ENCODE peak calls at places on chromosomes 5 and 9, in seven cellular contexts. Y is effector memory CD4-positive, alpha-beta T cell; J is ovary; V is Karpas-422; I is fibroblast of lung; N is psoas muscle; P is transverse colon. U is an unnamed sample. For H3K4me1, the result is how much of the 10 kb centered on the place peaks cover.

GRCh38 chr9:111715471-111715870 is 54.1 kb downstream of the GNG10 start:
- DNase-seq in Y (no peak), J (no peak), V (no peak), I (peak), N (no peak), P (no peak), U (no peak)

GRCh38 chr5:109865636-109866035 is 175.9 kb downstream of the MAN2A1 start:
- DNase-seq in Y (no peak), J (no peak), V (no peak), I (peak), N (no peak), P (no peak), U (no peak)

GRCh38 chr5:159099049-159099760 is 511 bp downstream of the EBF1 start:
- DNase-seq in Y (peak), J (peak), V (peak), I (peak), N (peak), P (no peak), U (peak)

GRCh38 chr9:95722141-95722540 is 153.3 kb upstream of the ERCC6L2 start:
- DNase-seq in Y (no peak), J (no peak), V (no peak), I (no peak), N (no peak), P (peak), U (no peak)

GRCh38 chr5:59001154-59001553 is 418.3 kb downstream of the RAB3C start:
- DNase-seq in Y (no peak), J (no peak), V (no peak), I (no peak), N (no peak), P (no peak), U (no peak)

GRCh38 chr9:91824591-91825339 is 125.3 kb downstream of the ROR2 start:
- DNase-seq in Y (no peak), J (peak), V (no peak), I (no peak), N (no peak), P (peak), U (no peak)

GRCh38 chr9:123402981-123403509 is 47.0 kb downstream of the CRB2 start:
- DNase-seq in Y (no peak), J (no peak), V (no peak), I (no peak), N (no peak), P (no peak), U (no peak)

GRCh38 chr9:120925535-120926396 is 830 bp downstream of the TRAF1 start:
- DNase-seq in Y (peak), J (peak), V (peak), I (peak), N (no peak), P (no peak), U (peak)

GRCh38 chr9:98522487-98522886 is 186.2 kb downstream of the GABBR2 start:
- DNase-seq in Y (no peak), J (no peak), V (no peak), I (no peak), N (no peak), P (no peak), U (no peak)

GRCh38 chr9:130023147-130023787 is 19.7 kb downstream of the FNBP1 start:
- DNase-seq in Y (no peak), J (no peak), V (peak), I (no peak), N (no peak), P (no peak), U (peak)

GRCh38 chr5:68287976-68288755 is 72.6 kb downstream of the PIK3R1 start:
- DNase-seq in Y (peak), J (peak), V (peak), I (peak), N (peak), P (peak), U (peak)

GRCh38 chr9:133837644-133838597 is 99.8 kb upstream of the SARDH start:
- DNase-seq in Y (no peak), J (no peak), V (no peak), I (no peak), N (no peak), P (no peak), U (no peak)
- H3K4me1 ChIP-seq in Y (under half), J (under half), V (under half), I (under half), N (under half), P (under half), U (under half)

GRCh38 chr5:69503144-69503488 is 10.5 kb downstream of the OCLN start:
- DNase-seq in Y (no peak), J (no peak), V (no peak), I (no peak), N (no peak), P (no peak), U (no peak)

GRCh38 chr5:69494481-69494880 is 1.9 kb downstream of the OCLN start:
- DNase-seq in Y (no peak), J (no peak), V (no peak), I (no peak), N (no peak), P (no peak), U (no peak)

GRCh38 chr5:69502375-69503143 is 10.0 kb downstream of the OCLN start:
- DNase-seq in Y (no peak), J (no peak), V (peak), I (peak), N (no peak), P (no peak), U (no peak)

GRCh38 chr5:69497006-69497520 is 4.5 kb downstream of the OCLN start:
- DNase-seq in Y (no peak), J (no peak), V (no peak), I (peak), N (no peak), P (no peak), U (no peak)

DNA sequence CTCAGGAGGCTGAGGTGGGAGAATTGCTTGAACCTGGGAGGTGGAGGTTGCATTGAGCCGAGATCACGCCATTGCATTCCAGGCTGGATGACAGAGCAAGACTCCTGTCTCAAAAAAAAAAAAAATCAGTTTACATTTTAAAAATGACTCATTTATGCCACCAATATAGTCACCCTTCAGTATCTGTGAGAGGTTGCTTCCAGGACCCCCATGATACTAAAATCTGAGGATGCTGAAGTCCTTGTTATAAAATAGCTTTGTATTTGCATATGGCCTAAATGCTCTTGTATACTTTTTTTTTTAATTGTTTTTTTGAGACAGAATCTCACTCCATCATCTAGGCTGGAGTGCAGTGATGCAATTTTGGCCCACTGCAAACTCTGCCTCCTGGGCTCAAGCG is 5.8 kb downstream of the OCLN start:
- DNase-seq in Y (no peak), J (no peak), V (no peak), I (peak), N (no peak), P (no peak), U (no peak)
- H3K4me1 ChIP-seq in Y (under half), J (under half), V (under half), I (under half), N (under half), P (under half), U (under half)

DNA sequence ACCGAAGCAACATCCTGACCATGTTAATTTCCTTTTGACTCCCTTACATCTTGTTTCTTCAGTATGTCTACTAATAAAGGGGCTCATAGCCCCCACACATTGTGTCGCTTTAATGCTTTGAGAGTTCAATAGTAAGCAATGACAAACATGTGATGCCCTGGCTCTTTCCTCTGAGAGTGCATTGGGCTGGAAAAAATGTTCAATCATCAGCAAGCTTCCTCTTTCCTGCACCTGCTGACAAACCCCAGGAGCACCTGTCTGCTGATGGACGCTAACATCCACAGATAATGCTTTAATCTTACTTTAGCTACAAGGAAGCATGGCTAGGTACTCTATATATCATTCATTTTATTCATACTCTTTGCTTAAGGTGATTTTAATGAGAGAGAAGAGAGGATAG is 242.4 kb downstream of the SMARCA2 start:
- DNase-seq in Y (no peak), J (no peak), V (peak), I (no peak), N (no peak), P (no peak), U (peak)
- H3K4me1 ChIP-seq in Y (under half), J (under half), V (half or more), I (under half), N (under half), P (under half), U (half or more)

DNA sequence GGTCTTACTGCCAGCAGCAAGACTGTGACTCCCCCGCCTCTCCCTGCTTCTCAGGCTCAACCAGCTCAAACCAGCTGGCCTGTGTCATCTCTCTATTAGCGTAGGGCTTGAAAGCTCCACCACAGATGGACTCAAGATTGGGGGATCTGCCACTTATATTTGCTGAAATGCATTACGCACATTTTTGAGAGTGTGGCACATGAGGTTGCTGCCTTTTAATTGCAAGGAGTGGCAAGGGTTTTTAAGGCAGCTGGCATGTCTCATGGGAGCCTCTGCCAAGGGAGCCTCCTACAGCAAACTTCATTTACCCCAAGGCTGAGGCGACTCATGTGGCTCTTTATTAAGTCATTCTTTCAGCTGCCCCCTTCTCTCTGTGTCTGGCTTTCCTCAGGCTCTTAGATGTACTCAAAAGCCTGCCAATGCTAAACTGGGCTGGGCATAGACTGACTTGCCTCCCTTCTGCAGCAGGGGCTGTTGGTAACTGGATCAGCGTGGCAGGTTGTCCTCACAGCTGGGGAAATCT is 219.3 kb downstream of the SMARCA2 start:
- DNase-seq in Y (no peak), J (peak), V (peak), I (peak), N (no peak), P (no peak), U (no peak)
- H3K4me1 ChIP-seq in Y (under half), J (under half), V (half or more), I (under half), N (under half), P (under half), U (under half)

GRCh38 chr5:172897691-172898512 is 61.3 kb upstream of the RPL26L1 start:
- DNase-seq in Y (no peak), J (no peak), V (no peak), I (peak), N (peak), P (no peak), U (no peak)
- H3K4me1 ChIP-seq in Y (under half), J (under half), V (under half), I (under half), N (half or more), P (under half), U (under half)

GRCh38 chr9:482736-483135 is 268.1 kb downstream of the DOCK8 start:
- DNase-seq in Y (no peak), J (no peak), V (no peak), I (no peak), N (no peak), P (no peak), U (no peak)

GRCh38 chr9:486156-486555 is 271.5 kb downstream of the DOCK8 start:
- DNase-seq in Y (no peak), J (no peak), V (no peak), I (no peak), N (no peak), P (no peak), U (no peak)

GRCh38 chr9:488448-488847 is 273.8 kb downstream of the DOCK8 start:
- DNase-seq in Y (no peak), J (no peak), V (no peak), I (no peak), N (no peak), P (no peak), U (no peak)

GRCh38 chr9:489198-490197 is 274.8 kb downstream of the DOCK8 start:
- DNase-seq in Y (no peak), J (no peak), V (no peak), I (no peak), N (no peak), P (no peak), U (no peak)

DNA sequence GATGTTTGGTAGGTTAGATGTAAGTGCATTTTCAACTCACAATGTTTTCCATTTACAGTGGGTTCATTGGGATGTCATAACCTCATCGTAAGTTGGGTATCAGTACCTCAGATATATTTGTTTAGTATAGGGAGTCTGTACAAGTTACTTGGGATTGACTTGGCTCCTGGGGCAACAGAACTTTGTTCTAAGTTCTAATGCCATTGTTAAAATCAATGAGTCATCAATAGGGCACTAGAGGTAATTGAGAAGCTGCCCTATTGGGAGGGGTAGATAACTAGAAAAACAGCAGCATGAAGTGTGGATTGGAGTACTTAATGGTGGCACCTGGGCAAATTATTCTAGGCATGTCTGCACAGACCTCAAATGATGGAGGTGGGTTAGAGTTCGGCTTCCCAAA is 272.8 kb downstream of the DOCK8 start:
- DNase-seq in Y (no peak), J (no peak), V (no peak), I (no peak), N (no peak), P (no peak), U (no peak)
- H3K4me1 ChIP-seq in Y (under half), J (under half), V (under half), I (under half), N (under half), P (under half), U (under half)

GRCh38 chr9:89734561-89734960 is 129.7 kb downstream of the GADD45G start:
- DNase-seq in Y (no peak), J (no peak), V (no peak), I (no peak), N (no peak), P (no peak), U (no peak)

GRCh38 chr9:89740722-89741121 is 135.9 kb downstream of the GADD45G start:
- DNase-seq in Y (no peak), J (no peak), V (no peak), I (no peak), N (no peak), P (peak), U (peak)

GRCh38 chr9:89739531-89740315 is 134.9 kb downstream of the GADD45G start:
- DNase-seq in Y (no peak), J (no peak), V (no peak), I (no peak), N (no peak), P (no peak), U (no peak)

GRCh38 chr9:89742660-89743059 is 137.8 kb downstream of the GADD45G start:
- DNase-seq in Y (no peak), J (no peak), V (no peak), I (no peak), N (no peak), P (peak), U (no peak)

GRCh38 chr9:89738137-89738932 is 133.5 kb downstream of the GADD45G start:
- DNase-seq in Y (no peak), J (no peak), V (no peak), I (no peak), N (no peak), P (no peak), U (no peak)
- H3K4me1 ChIP-seq in Y (under half), J (under half), V (under half), I (under half), N (under half), P (under half), U (half or more)

U was measured in OCI-LY7.